ENCODE peak calls at places on chromosomes 4 and X, in eight cellular contexts. P, W, J, A, H, K, B and M are unnamed samples.

GRCh38 chrX:12947545-12948235 is 27.2 kb upstream of the TMSB4X start:
- DNase-seq in P (no peak), W (no peak), J (no peak), A (no peak), H (no peak), K (no peak), B (no peak), M (no peak)

GRCh38 chr4:121554377-121554776 is 142.4 kb downstream of the ANXA5 start:
- DNase-seq in P (no peak), W (no peak), J (no peak), A (no peak), H (peak), K (no peak), B (no peak), M (no peak)

GRCh38 chr4:165481458-165481857 is 102.7 kb downstream of the CPE start:
- DNase-seq in P (no peak), W (no peak), J (peak), A (no peak), H (no peak), K (no peak), B (no peak), M (no peak)

GRCh38 chr4:146478009-146478408 is 43.7 kb downstream of the SLC10A7 start:
- DNase-seq in P (no peak), W (no peak), J (no peak), A (no peak), H (no peak), K (no peak), B (no peak), M (no peak)

GRCh38 chr4:41880840-41881831 is 54.1 kb upstream of the TMEM33 start:
- DNase-seq in P (no peak), W (no peak), J (peak), A (no peak), H (no peak), K (no peak), B (no peak), M (no peak)

GRCh38 chr4:102151696-102152095 is 193.6 kb downstream of the SLC39A8 start:
- DNase-seq in P (no peak), W (no peak), J (no peak), A (no peak), H (no peak), K (no peak), B (no peak), M (no peak)

GRCh38 chrX:134907302-134907701 is 83.5 kb upstream of the SMIM10 start:
- DNase-seq in P (no peak), W (no peak), J (no peak), A (no peak), H (no peak), K (no peak), B (no peak), M (no peak)

GRCh38 chr4:61445374-61446063 is 245.4 kb downstream of the ADGRL3 start:
- DNase-seq in P (no peak), W (no peak), J (no peak), A (no peak), H (peak), K (no peak), B (no peak), M (no peak)

GRCh38 chr4:146222313-146222712 is 8.0 kb downstream of the REELD1 start:
- DNase-seq in P (peak), W (no peak), J (peak), A (no peak), H (no peak), K (peak), B (no peak), M (no peak)

GRCh38 chr4:123217676-123218075 is 178.9 kb upstream of the SPRY1 start:
- DNase-seq in P (no peak), W (no peak), J (no peak), A (no peak), H (no peak), K (no peak), B (no peak), M (no peak)

GRCh38 chrX:126552313-126553022 is at the start of gene DCAF12L1:
- DNase-seq in P (no peak), W (peak), J (no peak), A (no peak), H (peak), K (no peak), B (peak), M (peak)

GRCh38 chrX:12921886-12922599 is 15.6 kb downstream of the TLR8 start:
- DNase-seq in P (no peak), W (no peak), J (no peak), A (no peak), H (no peak), K (no peak), B (no peak), M (no peak)

GRCh38 chr4:117560329-117560728 is 474.0 kb upstream of the NDST3 start:
- DNase-seq in P (no peak), W (no peak), J (peak), A (peak), H (no peak), K (peak), B (no peak), M (no peak)
- TF ChIP-seq CTCF in P (no peak), W (no peak), J (no peak), A (peak), H (peak), K (no peak), B (no peak), M (peak)

DNA sequence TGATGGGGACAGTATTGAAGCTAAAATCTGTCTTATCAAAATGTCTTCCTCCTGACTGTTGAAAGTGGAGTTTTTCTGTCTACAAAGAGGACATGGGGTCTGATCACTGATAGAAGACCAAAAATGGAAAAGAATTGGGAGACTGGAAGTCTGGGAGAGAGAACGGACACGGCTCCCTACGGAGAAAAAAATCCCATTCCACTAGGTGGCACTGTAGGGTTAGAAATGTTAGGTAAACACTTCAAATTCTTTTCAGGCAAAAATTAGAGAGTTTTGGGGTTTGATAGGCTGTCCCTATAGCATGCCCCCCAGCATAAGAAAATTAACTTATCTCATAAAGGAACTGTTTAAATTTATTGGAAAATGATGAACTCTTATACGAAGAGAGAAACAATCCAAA is 200.5 kb downstream of the FAM133A start:
- DNase-seq in P (no peak), W (no peak), J (no peak), A (no peak), H (peak), K (peak), B (no peak), M (no peak)
- TF ChIP-seq CTCF in P (peak), W (no peak), J (peak), A (peak), H (peak), K (peak), B (no peak), M (peak)

GRCh38 chr4:6680372-6681034 is 13.2 kb upstream of the S100P start:
- DNase-seq in P (no peak), W (no peak), J (no peak), A (no peak), H (no peak), K (no peak), B (no peak), M (no peak)
- TF ChIP-seq CTCF in P (no peak), W (no peak), J (no peak), A (no peak), H (no peak), K (no peak), B (no peak), M (peak)

GRCh38 chr4:91116861-91117260 is 989.7 kb downstream of the CCSER1 start:
- DNase-seq in P (no peak), W (no peak), J (peak), A (peak), H (peak), K (peak), B (no peak), M (no peak)
- TF ChIP-seq CTCF in P (peak), W (no peak), J (peak), A (peak), H (peak), K (peak), B (no peak), M (peak)